ENCODE peak calls at places on chromosomes 1 and 21, in five cellular contexts. N is Kasumi-1, O is kidney epithelial cell, G is germinal center, A is NCI-H2227 treated with DMSO at 0.1 percent for 48 hours. X is an unnamed sample.

GRCh38 chr1:165841582-165842362 is 14.4 kb downstream of the UCK2 start:
- DNase-seq in A (no peak), N (peak), G (no peak), O (no peak), X (no peak)

GRCh38 chr1:172246521-172247390 is 173.7 kb upstream of the C1orf105 start:
- DNase-seq in O (no peak), A (no peak), G (no peak), N (no peak), X (no peak)

GRCh38 chr1:216464489-216464888 is 41.2 kb upstream of the USH2A start:
- DNase-seq in G (no peak), A (no peak), O (peak), N (no peak), X (no peak)

GRCh38 chr1:96041470-96041869 is 680.1 kb upstream of the PTBP2 start:
- DNase-seq in G (no peak), O (no peak), N (no peak), A (no peak), X (no peak)

GRCh38 chr1:218336353-218336752 is 8.8 kb upstream of the TGFB2 start:
- DNase-seq in G (no peak), A (no peak), O (no peak), N (no peak), X (peak)

GRCh38 chr1:74406780-74407179 is 105.6 kb downstream of the LRRC53 start:
- DNase-seq in N (no peak), A (no peak), G (no peak), O (no peak), X (no peak)

GRCh38 chr1:90236493-90236892 is 241.6 kb downstream of the ZNF326 start:
- DNase-seq in N (no peak), G (no peak), A (no peak), O (no peak), X (no peak)

GRCh38 chr1:113456967-113457366 is 66.7 kb downstream of the MAGI3 start:
- DNase-seq in G (no peak), O (peak), N (no peak), A (no peak), X (no peak)

GRCh38 chr21:43209575-43210453 is 41.0 kb downstream of the CRYAA start:
- DNase-seq in N (no peak), G (no peak), A (no peak), O (no peak), X (no peak)

GRCh38 chr1:106746448-106747085 is 309.9 kb upstream of the PRMT6 start:
- DNase-seq in A (no peak), G (peak), O (peak), N (no peak), X (peak)

GRCh38 chr1:54800899-54801759 is at the start of gene TTC22:
- DNase-seq in A (no peak), G (peak), O (no peak), N (peak), X (no peak)

GRCh38 chr1:53339736-53340385 is 12.0 kb upstream of the LRP8 start:
- DNase-seq in A (no peak), G (no peak), O (no peak), N (no peak), X (no peak)

GRCh38 chr1:224900062-224900461 is 29.4 kb upstream of the DNAH14 start:
- DNase-seq in O (no peak), G (no peak), N (no peak), A (no peak), X (no peak)

GRCh38 chr21:41111681-41112080 is 56.3 kb upstream of the BACE2 start:
- DNase-seq in G (no peak), N (no peak), O (no peak), A (no peak), X (no peak)

GRCh38 chr1:44777547-44777946 is 2.2 kb downstream of the RPS8 start:
- DNase-seq in O (no peak), N (no peak), A (no peak), G (no peak), X (no peak)

GRCh38 chr1:169604781-169605560 is 18.7 kb upstream of the F5 start:
- DNase-seq in A (no peak), N (peak), G (no peak), O (no peak), X (no peak)

GRCh38 chr1:94070746-94071318 is 50.1 kb downstream of the ABCA4 start:
- DNase-seq in O (no peak), N (no peak), A (peak), G (no peak), X (no peak)

GRCh38 chr1:6771568-6771825 is 13.8 kb upstream of the CAMTA1 start:
- DNase-seq in N (no peak), G (peak), A (no peak), O (no peak), X (no peak)

GRCh38 chr21:42239973-42240372 is 21.0 kb downstream of the ABCG1 start:
- DNase-seq in G (no peak), A (no peak), O (no peak), N (no peak), X (no peak)

GRCh38 chr1:218273757-218274505 is 11.2 kb upstream of the RRP15 start:
- DNase-seq in G (no peak), N (peak), A (no peak), O (no peak), X (peak)

GRCh38 chr1:208587110-208587509 is 342.9 kb upstream of the PLXNA2 start:
- DNase-seq in N (no peak), O (no peak), G (no peak), A (no peak), X (no peak)

GRCh38 chr1:209565759-209566678 is 17.5 kb upstream of the CAMK1G start:
- DNase-seq in N (peak), A (peak), G (peak), O (peak), X (peak)

GRCh38 chr1:204426474-204426873 is 14.9 kb upstream of the PPP1R15B start:
- DNase-seq in O (no peak), G (no peak), N (no peak), A (no peak), X (no peak)

GRCh38 chr1:63679076-63679475 is 85.9 kb downstream of the PGM1 start:
- DNase-seq in O (no peak), N (no peak), A (no peak), G (no peak), X (no peak)

GRCh38 chr1:27299385-27300252 is 22.3 kb upstream of the TMEM222 start:
- DNase-seq in O (peak), G (no peak), A (peak), N (peak), X (peak)

GRCh38 chr1:62082456-62083363 is 111.9 kb upstream of the L1TD1 start:
- DNase-seq in N (peak), A (peak), G (peak), O (peak), X (peak)

GRCh38 chr1:243495032-243495431 is 239.2 kb downstream of the SDCCAG8 start:
- DNase-seq in A (no peak), N (no peak), O (no peak), G (no peak), X (no peak)

GRCh38 chr1:89598450-89599331 is 34.2 kb upstream of the LRRC8C start:
- DNase-seq in N (peak), G (peak), O (no peak), A (peak), X (peak)

GRCh38 chr1:202056644-202057334 is 46.4 kb downstream of the ELF3 start:
- DNase-seq in G (no peak), O (no peak), A (no peak), N (no peak), X (peak)

GRCh38 chr1:222543817-222544216 is 4.1 kb downstream of the HHIPL2 start:
- DNase-seq in O (no peak), G (no peak), A (no peak), N (no peak), X (no peak)

GRCh38 chr1:51523931-51524330 is 4.9 kb upstream of the EPS15 start:
- DNase-seq in N (no peak), A (no peak), G (no peak), O (no peak), X (no peak)

GRCh38 chr1:165632152-165632469 is 1.1 kb downstream of the MGST3 start:
- DNase-seq in N (no peak), A (no peak), G (no peak), O (no peak), X (peak)

GRCh38 chr1:246153796-246154212 is 353.3 kb downstream of the SMYD3 start:
- DNase-seq in A (no peak), G (no peak), O (no peak), N (no peak), X (peak)

GRCh38 chr1:93847811-93848288 is 31.2 kb downstream of the DNTTIP2 start:
- DNase-seq in O (no peak), A (peak), G (peak), N (peak), X (peak)

GRCh38 chr1:114181356-114181755 is 27.7 kb upstream of the SYT6 start:
- DNase-seq in N (no peak), G (no peak), O (no peak), A (no peak), X (no peak)

X was measured in NCI-H345.